ENCODE peak calls at places on chromosomes 1 and 21, in nine cellular contexts. B is GM12878, O is HCT116, I is brain microvascular endothelial cell, S is lung, H is A673, J is breast epithelium, Z is lower lobe of right lung, M is thoracic aorta. U is an unnamed sample.

GRCh38 chr1:44059956-44060355 is 28.7 kb upstream of the SLC6A9 start:
- DNase-seq in Z (no peak), J (no peak), B (no peak), S (no peak), I (no peak), M (no peak), O (no peak), H (no peak), U (no peak)

GRCh38 chr1:208242829-208243521 is 1.2 kb downstream of the PLXNA2 start:
- DNase-seq in O (no peak), J (no peak), H (peak), B (no peak), I (no peak), M (no peak), S (no peak), Z (no peak), U (no peak)

GRCh38 chr1:192261476-192261875 is 55.3 kb upstream of the RGS21 start:
- DNase-seq in S (no peak), Z (no peak), H (no peak), M (no peak), I (no peak), J (no peak), B (no peak), O (no peak), U (no peak)

GRCh38 chr1:46278807-46279206 is 24.6 kb downstream of the LRRC41 start:
- DNase-seq in S (no peak), O (no peak), J (peak), M (no peak), Z (no peak), B (no peak), H (no peak), I (no peak), U (no peak)

GRCh38 chr1:175493999-175494336 is 249.4 kb downstream of the TNR start:
- DNase-seq in M (no peak), J (no peak), H (no peak), Z (no peak), B (no peak), S (no peak), I (no peak), O (no peak), U (no peak)

GRCh38 chr1:226064816-226065248 is 2.3 kb downstream of the H3-3A start:
- DNase-seq in S (no peak), J (peak), B (no peak), H (peak), Z (no peak), M (no peak), O (no peak), I (peak), U (peak)

GRCh38 chr1:154941332-154941995 is 4.9 kb upstream of the PMVK start:
- DNase-seq in M (no peak), B (no peak), O (no peak), I (no peak), S (no peak), J (no peak), Z (no peak), H (no peak), U (peak)

GRCh38 chr1:47333578-47333921 is at the start of gene CMPK1:
- DNase-seq in O (peak), S (peak), J (peak), H (peak), Z (peak), B (peak), M (peak), I (peak), U (peak)

GRCh38 chr1:216626394-216627067 is 96.7 kb downstream of the ESRRG start:
- DNase-seq in I (no peak), H (no peak), O (no peak), Z (no peak), B (no peak), S (no peak), M (no peak), J (no peak), U (no peak)

GRCh38 chr1:8660455-8660854 is 157.0 kb downstream of the RERE start:
- DNase-seq in H (peak), O (no peak), I (peak), B (no peak), M (peak), J (no peak), Z (no peak), S (no peak), U (no peak)

DNA sequence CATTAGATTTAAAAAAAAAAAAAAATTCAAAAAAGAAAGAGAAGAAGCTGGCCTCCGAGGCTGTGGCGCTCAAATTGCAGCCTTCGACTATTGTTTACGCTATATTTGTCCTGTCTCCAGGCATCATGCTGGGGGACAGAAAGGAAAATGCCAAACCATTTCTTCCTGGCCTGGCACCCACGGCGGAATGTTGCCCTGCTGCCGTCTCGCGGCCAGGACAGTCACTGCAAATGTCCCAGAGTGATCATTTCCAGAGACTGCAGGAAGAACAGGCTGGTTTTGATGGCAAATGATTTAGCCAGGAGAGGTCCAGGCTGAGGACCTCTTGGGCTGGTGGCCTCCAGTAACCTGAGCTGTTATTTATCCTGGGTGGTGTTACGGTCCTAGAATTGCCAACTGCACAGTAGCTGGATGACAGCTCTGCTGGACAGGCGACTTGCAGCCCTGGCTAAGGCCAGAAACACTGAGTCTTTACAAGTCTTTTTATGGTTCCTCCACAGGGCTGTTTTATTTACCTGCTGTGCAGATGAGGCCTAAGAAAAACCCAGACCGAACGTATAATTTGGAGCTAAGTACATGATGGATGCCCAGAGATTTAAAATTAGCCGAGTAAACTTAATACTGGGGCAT is 30.2 kb upstream of the LRRC38 start:
- DNase-seq in S (peak), O (peak), Z (peak), M (no peak), I (no peak), H (peak), B (no peak), J (peak), U (no peak)
- TF ChIP-seq CTCF in S (peak), O (peak), Z (peak), M (peak), I (peak), H (peak), B (peak), J (no peak), U (no peak)

DNA sequence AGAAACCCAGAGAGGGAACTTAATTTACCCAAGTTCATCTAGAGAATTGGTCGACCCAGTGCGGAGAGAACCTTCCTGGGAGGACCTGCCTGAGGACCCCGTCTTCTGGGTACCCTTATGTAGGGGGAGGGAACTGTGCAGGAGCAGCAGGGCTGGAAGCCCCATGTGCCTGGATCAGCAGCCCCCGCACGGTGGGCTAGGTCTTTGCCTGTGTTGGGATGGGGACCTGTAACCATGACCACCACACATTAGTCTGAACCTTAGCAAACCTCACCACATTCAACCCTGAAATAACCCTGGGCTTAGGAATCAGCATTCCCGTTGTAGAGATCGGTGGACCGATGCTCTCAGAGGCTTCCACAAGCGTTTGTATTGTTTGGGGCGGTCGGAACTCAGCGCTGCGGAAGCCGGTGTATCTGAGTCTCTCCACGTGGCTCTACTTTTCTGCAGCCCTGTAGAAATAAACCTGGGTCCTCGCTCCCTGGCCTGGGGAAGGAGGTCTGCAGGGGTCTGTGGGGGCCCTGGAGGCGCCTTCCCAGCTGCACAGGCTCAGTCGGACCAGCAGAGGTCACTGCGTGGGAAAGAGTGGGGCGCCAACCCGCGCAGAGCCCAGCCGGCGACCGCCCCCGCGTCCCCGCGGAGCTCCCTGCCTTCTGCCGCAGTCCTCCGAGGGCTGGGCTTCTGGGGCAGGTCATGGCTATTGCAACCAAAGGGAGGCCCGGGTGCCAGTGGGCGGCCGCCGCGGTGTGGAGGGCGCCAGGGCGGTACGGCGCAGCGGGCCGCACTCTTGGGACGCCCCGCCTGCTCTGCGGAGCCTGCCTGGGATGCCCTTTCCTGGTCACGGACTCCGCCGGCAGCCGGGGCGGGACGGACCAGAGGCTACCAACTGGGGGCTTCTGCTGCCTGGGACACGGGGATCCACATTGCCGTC is 36.2 kb upstream of the KCNA10 start:
- DNase-seq in S (peak), H (peak), I (no peak), J (no peak), Z (peak), M (peak), O (no peak), B (no peak), U (peak)
- H3K4me3 ChIP-seq in S (no peak), H (peak), I (no peak), J (peak), Z (peak), M (peak), O (no peak), B (no peak), U (no peak)

GRCh38 chr21:39776589-39776988 is 31.6 kb downstream of the IGSF5 start:
- DNase-seq in B (no peak), H (no peak), S (no peak), Z (no peak), O (no peak), I (no peak), J (no peak), M (no peak), U (no peak)
- TF ChIP-seq CTCF in B (no peak), H (no peak), S (no peak), Z (no peak), O (no peak), I (no peak), J (no peak), M (no peak), U (no peak)

GRCh38 chr21:32143222-32143939 is 135.5 kb downstream of the MIS18A start:
- DNase-seq in I (no peak), B (no peak), M (no peak), H (no peak), J (no peak), Z (no peak), O (no peak), S (no peak), U (peak)
- H3K4me3 ChIP-seq in I (no peak), B (no peak), M (no peak), H (no peak), J (no peak), Z (no peak), O (no peak), S (no peak), U (no peak)

DNA sequence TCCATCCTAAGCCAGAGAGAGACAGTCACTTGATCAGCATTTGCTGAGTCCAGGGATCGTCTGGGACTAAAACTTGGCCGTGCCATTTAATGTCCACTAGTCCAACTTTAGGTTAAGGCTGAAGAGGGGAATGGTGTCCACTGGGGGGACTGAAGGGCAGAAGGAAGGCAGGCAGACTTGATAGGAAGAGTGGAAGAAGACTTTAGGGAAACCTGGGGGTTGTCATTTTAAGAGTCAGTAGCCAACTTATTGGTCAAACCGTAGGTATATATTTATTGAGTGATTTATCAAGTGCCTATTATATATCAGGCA is 1.3 kb upstream of the LMOD1 start:
- DNase-seq in I (no peak), H (no peak), O (no peak), S (no peak), J (no peak), B (no peak), Z (no peak), M (no peak), U (no peak)
- TF ChIP-seq CTCF in I (no peak), H (no peak), O (no peak), S (no peak), J (no peak), B (no peak), Z (no peak), M (no peak), U (no peak)

GRCh38 chr1:214136336-214136735 is 144.6 kb upstream of the SMYD2 start:
- DNase-seq in O (no peak), M (no peak), H (no peak), I (no peak), Z (no peak), S (no peak), J (no peak), B (no peak), U (no peak)
- H3K4me3 ChIP-seq in O (no peak), M (no peak), H (no peak), I (no peak), Z (no peak), S (no peak), J (no peak), B (no peak), U (no peak)

DNA sequence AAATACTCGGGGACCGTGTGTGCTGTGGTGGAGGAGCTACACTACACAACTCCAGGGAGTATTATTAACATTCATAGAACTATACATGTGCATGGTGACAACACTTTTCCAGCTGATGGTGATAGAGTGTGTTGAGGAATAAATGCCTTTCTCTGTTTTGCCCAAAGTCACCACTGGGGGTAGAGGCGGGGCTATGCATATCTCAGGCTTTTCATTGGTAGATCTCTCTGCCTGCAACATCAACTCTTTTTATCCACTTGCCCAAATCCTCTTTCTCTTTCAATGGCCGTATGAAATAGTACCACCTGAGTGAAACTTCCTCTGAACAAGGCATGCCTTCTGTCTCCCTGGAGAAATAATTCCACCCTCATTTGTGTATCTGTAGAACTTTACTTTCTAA is 107.0 kb upstream of the C8B start:
- DNase-seq in J (no peak), B (no peak), O (no peak), Z (no peak), H (peak), S (no peak), I (no peak), M (no peak), U (peak)
- TF ChIP-seq CTCF in J (no peak), B (no peak), O (peak), Z (no peak), H (peak), S (no peak), I (peak), M (no peak), U (peak)

DNA sequence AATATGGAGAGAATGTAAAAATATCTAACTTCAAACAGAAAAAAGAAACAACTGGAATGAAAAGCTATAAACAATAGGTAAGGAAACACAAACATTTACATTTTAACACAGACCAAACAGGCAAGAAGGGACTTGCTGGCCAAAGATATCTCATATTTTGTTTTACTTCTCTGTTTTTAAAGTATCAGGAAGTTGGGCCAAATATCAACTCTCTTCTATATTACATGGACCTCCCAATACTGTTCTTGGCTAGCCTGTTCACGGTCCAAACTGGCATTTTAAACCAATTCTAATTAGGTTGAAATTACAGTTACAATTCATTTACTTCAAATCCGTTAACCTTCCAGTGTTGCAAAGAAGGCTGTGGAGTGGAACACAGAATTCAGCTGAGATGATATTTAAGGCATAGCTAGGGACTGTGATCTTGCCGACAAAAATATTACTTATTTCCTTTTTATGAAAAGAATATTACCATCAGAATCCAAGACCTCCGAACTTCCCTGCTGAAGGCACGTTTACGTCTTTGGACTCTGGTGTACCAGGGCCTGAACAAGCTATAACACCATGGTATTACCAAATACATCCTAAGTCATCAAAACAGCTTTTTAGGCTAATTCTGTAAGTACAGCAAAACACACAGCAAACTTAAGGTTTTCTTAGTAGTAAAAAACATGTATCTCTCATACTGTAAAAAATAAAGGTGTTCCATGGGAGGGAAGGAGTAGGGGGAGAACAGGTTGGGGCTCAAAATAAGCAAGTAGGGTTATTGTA is 165.4 kb downstream of the RUNX1 start:
- DNase-seq in B (no peak), J (no peak), M (no peak), H (no peak), S (no peak), Z (no peak), O (no peak), I (no peak), U (no peak)
- H3K4me3 ChIP-seq in B (peak), J (peak), M (peak), H (no peak), S (no peak), Z (peak), O (no peak), I (peak), U (no peak)

U was measured in GM12865.